ENCODE peak calls at places on chromosomes 12 and 14, in seven cellular contexts. E is brain microvascular endothelial cell, H is hepatocyte, S is right lobe of liver, V is sigmoid colon, L is IMR-90, G is lower leg skin. N is an unnamed sample.

GRCh38 chr14:55288439-55288838 is 17.2 kb downstream of the FBXO34 start:
- DNase-seq in E (no peak), H (no peak), S (no peak), V (no peak), L (no peak), G (no peak), N (no peak)

GRCh38 chr14:100776681-100777365 is 49.1 kb upstream of the MEG3 start:
- DNase-seq in E (no peak), H (no peak), S (no peak), V (peak; percentile 53), L (no peak), G (peak; percentile 77), N (no peak)

GRCh38 chr12:90672081-90672480 is 282.9 kb downstream of the CCER1 start:
- DNase-seq in E (no peak), H (no peak), S (no peak), V (no peak), L (no peak), G (no peak), N (no peak)

GRCh38 chr12:49897276-49897675 is 6.4 kb downstream of the FAIM2 start:
- DNase-seq in E (no peak), H (no peak), S (no peak), V (peak; percentile 33), L (peak; percentile 28), G (no peak), N (no peak)

GRCh38 chr12:131947482-131948027 is 2.2 kb upstream of the EP400 start:
- DNase-seq in E (no peak), H (no peak), S (no peak), V (peak; percentile 66), L (no peak), G (peak; percentile 71), N (no peak)

GRCh38 chr12:574475-575128 is 88.6 kb downstream of the NINJ2 start:
- DNase-seq in E (no peak), H (no peak), S (no peak), V (peak; percentile 17), L (no peak), G (peak; percentile 46), N (peak; percentile 6)

GRCh38 chr12:127722651-127723050 is 544.3 kb upstream of the TMEM132C start:
- DNase-seq in E (no peak), H (no peak), S (no peak), V (no peak), L (no peak), G (no peak), N (no peak)

GRCh38 chr12:109466821-109467220 is 10.3 kb downstream of the KCTD10 start:
- DNase-seq in E (no peak), H (no peak), S (no peak), V (no peak), L (no peak), G (no peak), N (no peak)

GRCh38 chr14:61466249-61466904 is 145.0 kb downstream of the PRKCH start:
- DNase-seq in E (peak; percentile 98), H (peak; percentile 71), S (peak; percentile 29), V (peak; percentile 80), L (peak; percentile 98), G (no peak), N (peak; percentile 99)

GRCh38 chr12:124581299-124581698 is 13.9 kb upstream of the NCOR2 start:
- DNase-seq in E (no peak), H (no peak), S (no peak), V (no peak), L (no peak), G (no peak), N (no peak)

GRCh38 chr12:3145036-3145435 is 67.9 kb downstream of the TSPAN9 start:
- DNase-seq in E (no peak), H (no peak), S (peak; percentile 82), V (no peak), L (no peak), G (no peak), N (no peak)

GRCh38 chr12:128091931-128092330 is 175.0 kb upstream of the TMEM132C start:
- DNase-seq in E (no peak), H (no peak), S (no peak), V (no peak), L (no peak), G (no peak), N (no peak)

GRCh38 chr14:67622675-67623074 is 3.0 kb downstream of the ARG2 start:
- DNase-seq in E (peak; percentile 89), H (peak; percentile 81), S (no peak), V (peak; percentile 83), L (peak; percentile 85), G (no peak), N (peak; percentile 93)
- H3K4me3 ChIP-seq in E (no peak overlapping the region), H (no peak overlapping the region), S (no peak overlapping the region), V (no peak overlapping the region), L (no peak overlapping the region), G (no peak overlapping the region), N (no peak overlapping the region)

GRCh38 chr12:57735952-57736742 is 2.4 kb downstream of the AGAP2 start:
- DNase-seq in E (no peak), H (peak; percentile 56), S (no peak), V (no peak), L (peak; percentile 37), G (no peak), N (peak; percentile 37)
- TF ChIP-seq CTCF in E (peak; percentile 63), H (peak; percentile 37), S (no peak), V (no peak), L (peak; percentile 50), G (no peak), N (peak; percentile 46)

DNA sequence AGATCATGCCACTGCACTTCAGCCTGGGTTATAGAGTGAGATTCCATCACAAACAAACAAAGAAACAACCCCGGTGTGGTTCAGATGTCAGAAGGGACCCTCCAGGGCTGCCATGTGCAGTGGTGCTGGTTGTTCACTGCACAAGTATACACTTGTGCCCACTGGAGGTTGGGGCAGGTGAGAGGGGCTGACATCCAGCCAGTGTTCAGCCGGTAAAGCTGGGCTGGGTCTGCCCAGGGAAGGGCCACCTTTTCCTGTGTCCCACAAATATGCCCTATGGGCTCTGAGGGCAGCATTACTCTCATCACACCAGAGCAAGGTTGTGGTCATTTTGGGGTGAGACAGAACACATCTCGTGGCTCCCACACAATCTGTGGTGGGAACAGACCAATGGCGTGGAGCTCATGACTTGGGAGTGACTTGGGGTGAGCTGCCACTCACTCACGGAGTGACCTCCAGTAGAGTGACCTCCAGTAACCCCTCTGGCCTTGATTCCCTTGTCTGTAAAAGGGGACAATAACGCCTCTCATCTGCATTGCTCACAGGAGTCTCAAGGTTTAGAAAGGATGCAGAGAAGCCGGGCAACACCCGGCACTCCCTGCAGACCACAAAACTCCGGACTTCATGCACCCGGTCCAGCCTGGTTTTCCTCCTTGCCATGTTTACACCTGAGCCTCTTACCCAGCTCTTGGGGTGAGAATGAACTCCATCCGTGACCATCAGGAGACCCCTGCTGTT is 69.0 kb upstream of the VRK1 start:
- DNase-seq in E (no peak), H (no peak), S (no peak), V (peak; percentile 22), L (no peak), G (no peak), N (no peak)
- H3K4me3 ChIP-seq in E (no peak overlapping the region), H (no peak overlapping the region), S (no peak overlapping the region), V (no peak overlapping the region), L (no peak overlapping the region), G (no peak overlapping the region), N (no peak overlapping the region)

DNA sequence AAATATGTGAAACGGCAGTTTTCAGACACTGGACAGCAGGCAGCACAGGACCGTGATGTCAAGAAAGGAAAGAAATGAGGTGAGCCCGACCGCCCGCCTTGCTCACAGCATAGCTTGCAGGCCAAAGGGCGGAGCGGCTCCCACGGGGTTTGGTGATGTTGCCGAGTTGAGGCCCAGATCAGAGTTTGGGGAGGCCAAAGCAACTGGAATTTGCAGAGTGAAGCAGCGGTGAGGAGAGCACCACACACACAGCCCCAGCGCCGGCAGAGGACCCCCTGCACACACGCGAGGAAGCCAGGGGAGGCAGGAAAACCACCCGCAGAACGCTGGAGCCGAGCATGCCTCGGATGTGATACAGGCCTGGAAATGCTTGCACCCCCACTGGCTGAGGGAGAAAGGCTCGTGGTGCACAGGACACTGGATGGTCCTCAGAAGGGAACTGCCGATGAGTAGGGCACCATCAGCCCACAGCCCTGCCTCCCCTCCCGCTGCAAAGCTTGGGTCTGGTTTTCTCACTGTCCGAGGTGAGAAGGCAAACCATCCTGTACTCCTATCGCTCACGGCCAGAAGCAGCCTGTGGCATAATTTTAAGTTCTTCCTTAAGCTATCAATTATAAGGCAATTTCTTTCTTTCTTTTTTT is 25.7 kb upstream of the PLD4 start:
- DNase-seq in E (no peak), H (no peak), S (no peak), V (peak; percentile 70), L (no peak), G (peak; percentile 82), N (no peak)
- TF ChIP-seq CTCF in E (no peak), H (no peak), S (no peak), V (no peak), L (no peak), G (no peak), N (no peak)

GRCh38 chr14:96359959-96360358 is 3.2 kb downstream of the ATG2B start:
- DNase-seq in E (no peak), H (no peak), S (no peak), V (no peak), L (no peak), G (no peak), N (no peak)
- H3K4me3 ChIP-seq in E (no peak overlapping the region), H (no peak overlapping the region), S (no peak overlapping the region), V (no peak overlapping the region), L (no peak overlapping the region), G (no peak overlapping the region), N (no peak overlapping the region)

GRCh38 chr14:102317564-102318248 is 1.8 kb upstream of the ZNF839 start:
- DNase-seq in E (no peak), H (peak; percentile 45), S (no peak), V (peak; percentile 57), L (no peak), G (no peak), N (no peak)
- TF ChIP-seq CTCF in E (no peak), H (no peak), S (no peak), V (no peak), L (no peak), G (no peak), N (no peak)